ENCODE peak calls at places on chromosome 12, in four cellular contexts. F is Right ventricle myocardium superior; D is activated CD4-positive, alpha-beta T cell treated with anti-CD3 and anti-CD28 coated beads for 24 hours; C is H9. T is an unnamed sample.

GRCh38 chr12:12885060-12885792 is 6.1 kb upstream of the GPRC5A start:
- DNase-seq in C (peak; percentile 69), F (no peak), D (no peak), T (no peak)

GRCh38 chr12:26833692-26834168 is 736 bp upstream of the ITPR2 start:
- DNase-seq in C (peak; percentile 85), F (peak; percentile 67), D (no peak), T (peak; percentile 49)

GRCh38 chr12:4320859-4321701 is at the start of gene TIGAR:
- DNase-seq in D (peak; percentile 80), F (peak; percentile 96), C (peak; percentile 97), T (peak; percentile 93)

GRCh38 chr12:100184549-100184948 is 16.1 kb upstream of the ACTR6 start:
- DNase-seq in D (no peak), C (no peak), F (no peak), T (no peak)

GRCh38 chr12:61781021-61781581 is 479.1 kb upstream of the USP15 start:
- DNase-seq in C (no peak), F (no peak), D (no peak), T (no peak)

GRCh38 chr12:108616941-108617858 is 16.5 kb downstream of the SELPLG start:
- DNase-seq in C (no peak), F (peak; percentile 61), D (peak; percentile 67), T (no peak)

GRCh38 chr12:32901553-32901952 is 5.0 kb upstream of the PKP2 start:
- DNase-seq in C (no peak), F (no peak), D (no peak), T (peak; percentile 36)

GRCh38 chr12:121441555-121441954 is 41.6 kb downstream of the RNF34 start:
- DNase-seq in D (no peak), C (peak; percentile 71), F (no peak), T (peak; percentile 66)

GRCh38 chr12:10719482-10719881 is 3.6 kb downstream of the YBX3 start:
- DNase-seq in D (no peak), C (no peak), F (no peak), T (no peak)

GRCh38 chr12:120314220-120314619 is 12.1 kb downstream of the SIRT4 start:
- DNase-seq in F (no peak), C (peak; percentile 80), D (no peak), T (no peak)

GRCh38 chr12:5514016-5514415 is 82.1 kb downstream of the NTF3 start:
- DNase-seq in F (no peak), C (peak; percentile 11), D (no peak), T (no peak)

GRCh38 chr12:110600254-110600653 is 13.7 kb upstream of the TCTN1 start:
- DNase-seq in D (no peak), F (no peak), C (no peak), T (peak; percentile 44)

T was measured in HAP-1.